ENCODE peak calls at places on chromosome X, in eight cellular contexts. N, H, B, U, Z, Q, Y and A are unnamed samples.
A peak's percentile ranks its signal among the peaks of the same experiment; 100 is the strongest.

GRCh38 chrX:42028113-42028512 is 104.8 kb upstream of the CASK start:
- DNase-seq in N (no peak), H (peak; percentile 23), B (no peak), U (peak; percentile 12), Z (no peak), Q (no peak), Y (peak; percentile 7), A (no peak)

GRCh38 chrX:94937491-94937890 is 1263.5 kb downstream of the FAM133A start:
- DNase-seq in N (no peak), H (no peak), B (no peak), U (no peak), Z (no peak), Q (no peak), Y (no peak), A (no peak)

GRCh38 chrX:150683536-150684146 is 9.6 kb upstream of the MTMR1 start:
- DNase-seq in N (no peak), H (no peak), B (no peak), U (no peak), Z (no peak), Q (no peak), Y (peak; percentile 66), A (no peak)

GRCh38 chrX:153900806-153901752 is 3.4 kb upstream of the AVPR2 start:
- DNase-seq in N (no peak), H (no peak), B (peak; percentile 32), U (peak; percentile 44), Z (peak; percentile 30), Q (peak; percentile 86), Y (peak; percentile 77), A (peak; percentile 19)

GRCh38 chrX:11406109-11406755 is 113.0 kb downstream of the AMELX start:
- DNase-seq in N (no peak), H (no peak), B (no peak), U (no peak), Z (no peak), Q (no peak), Y (no peak), A (no peak)

GRCh38 chrX:68409154-68409553 is 24.1 kb downstream of the OPHN1 start:
- DNase-seq in N (no peak), H (no peak), B (no peak), U (no peak), Z (no peak), Q (no peak), Y (no peak), A (no peak)

GRCh38 chrX:20913760-20914159 is 460.5 kb upstream of the CNKSR2 start:
- DNase-seq in N (no peak), H (no peak), B (no peak), U (peak; percentile 13), Z (no peak), Q (no peak), Y (no peak), A (no peak)

GRCh38 chrX:74419861-74420193 is 1.5 kb upstream of the SLC16A2 start:
- DNase-seq in N (no peak), H (no peak), B (no peak), U (peak; percentile 13), Z (no peak), Q (no peak), Y (no peak), A (peak; percentile 29)

GRCh38 chrX:70508296-70508911 is 63.8 kb downstream of the DLG3 start:
- DNase-seq in N (no peak), H (no peak), B (no peak), U (no peak), Z (no peak), Q (no peak), Y (peak; percentile 8), A (no peak)

GRCh38 chrX:99750721-99751120 is 659.4 kb downstream of the PCDH19 start:
- DNase-seq in N (no peak), H (no peak), B (no peak), U (no peak), Z (no peak), Q (no peak), Y (no peak), A (no peak)

GRCh38 chrX:56505866-56506265 is 57.6 kb upstream of the UBQLN2 start:
- DNase-seq in N (no peak), H (no peak), B (no peak), U (no peak), Z (no peak), Q (no peak), Y (no peak), A (no peak)

GRCh38 chrX:14420876-14421275 is 108.5 kb upstream of the GLRA2 start:
- DNase-seq in N (no peak), H (no peak), B (no peak), U (peak; percentile 57), Z (no peak), Q (no peak), Y (no peak), A (peak; percentile 23)

GRCh38 chrX:74421181-74422028 is at the start of gene SLC16A2:
- DNase-seq in N (peak; percentile 52), H (peak; percentile 62), B (peak; percentile 65), U (peak; percentile 63), Z (peak; percentile 52), Q (peak; percentile 93), Y (no peak), A (peak; percentile 88)

GRCh38 chrX:130108647-130109428 is 1.5 kb downstream of the ELF4 start:
- DNase-seq in N (no peak), H (no peak), B (no peak), U (no peak), Z (no peak), Q (no peak), Y (peak; percentile 66), A (no peak)

GRCh38 chrX:124229374-124229773 is 103.1 kb upstream of the TEX13D start:
- DNase-seq in N (no peak), H (no peak), B (no peak), U (no peak), Z (no peak), Q (no peak), Y (no peak), A (no peak)

GRCh38 chrX:121733514-121733913 is 686.1 kb downstream of the GLUD2 start:
- DNase-seq in N (no peak), H (no peak), B (no peak), U (no peak), Z (no peak), Q (no peak), Y (no peak), A (no peak)

GRCh38 chrX:11555759-11556158 is 110.0 kb downstream of the ARHGAP6 start:
- DNase-seq in N (no peak), H (no peak), B (no peak), U (no peak), Z (no peak), Q (no peak), Y (no peak), A (no peak)

GRCh38 chrX:119690921-119691716 is 1.8 kb downstream of the SEPTIN6 start:
- DNase-seq in N (no peak), H (no peak), B (no peak), U (peak; percentile 75), Z (no peak), Q (no peak), Y (peak; percentile 89), A (peak; percentile 75)

DNA sequence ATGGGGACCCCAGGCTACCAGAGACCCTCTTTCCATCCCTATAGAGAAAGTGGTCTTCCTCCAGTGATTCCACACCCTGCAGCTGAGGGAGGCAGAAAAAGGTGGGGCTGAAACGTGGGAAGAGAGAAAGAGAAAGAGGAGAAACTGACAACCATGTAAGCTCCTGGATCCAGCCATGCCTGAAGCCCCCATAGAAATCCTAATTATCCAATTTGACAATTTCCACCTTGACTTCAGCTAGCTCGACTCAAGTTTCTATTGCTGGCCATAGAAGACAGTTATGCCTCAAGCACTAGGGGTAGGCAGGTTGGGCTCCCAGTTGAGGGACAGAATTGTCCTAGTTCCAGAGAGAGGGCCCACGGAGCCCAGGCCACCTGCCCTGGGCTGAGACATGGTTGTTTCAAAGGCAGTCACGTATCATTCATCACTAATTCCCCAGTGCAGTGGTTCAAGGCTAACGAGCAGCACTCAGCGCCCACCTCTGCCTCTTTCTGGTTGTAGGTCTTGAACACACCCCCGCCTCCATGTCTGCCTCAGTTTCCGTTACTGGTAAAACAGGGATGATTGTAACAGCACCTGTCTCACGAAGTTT is 39.8 kb upstream of the ASMTL start:
- DNase-seq in N (no peak), H (no peak), B (no peak), U (no peak), Z (no peak), Q (peak; percentile 39), Y (no peak), A (no peak)
- TF ChIP-seq POLR2A in N (no peak), H (no peak), B (no peak), U (no peak), Z (no peak), Q (no peak), Y (no peak), A (no peak)

GRCh38 chrX:39897741-39898097 is 200.0 kb downstream of the BCOR start:
- DNase-seq in N (no peak), H (no peak), B (no peak), U (no peak), Z (no peak), Q (no peak), Y (no peak), A (no peak)

GRCh38 chrX:39899876-39900787 is 197.6 kb downstream of the BCOR start:
- DNase-seq in N (no peak), H (no peak), B (no peak), U (no peak), Z (no peak), Q (no peak), Y (no peak), A (no peak)

GRCh38 chrX:39898147-39898546 is 199.6 kb downstream of the BCOR start:
- DNase-seq in N (no peak), H (no peak), B (no peak), U (no peak), Z (no peak), Q (no peak), Y (no peak), A (no peak)

GRCh38 chrX:39900788-39901170 is 197.0 kb downstream of the BCOR start:
- DNase-seq in N (no peak), H (no peak), B (no peak), U (no peak), Z (no peak), Q (no peak), Y (no peak), A (no peak)

GRCh38 chrX:39899059-39899458 is 198.7 kb downstream of the BCOR start:
- DNase-seq in N (no peak), H (no peak), B (no peak), U (no peak), Z (no peak), Q (no peak), Y (no peak), A (no peak)
- H3K4me1 ChIP-seq in N (no peaks in the 10 kb centered on the region), H (peaks cover 27% of the 10 kb centered on the region), B (peaks cover 6% of the 10 kb centered on the region), U (peaks cover 6% of the 10 kb centered on the region), Z (peaks cover 29% of the 10 kb centered on the region), Q (peaks cover 15% of the 10 kb centered on the region), Y (peaks cover 10% of the 10 kb centered on the region), A (no peaks in the 10 kb centered on the region)

GRCh38 chrX:155070975-155071693 is at the start of the genes BRCC3, CMC4 and MTCP1:
- DNase-seq in N (peak; percentile 42), H (peak; percentile 82), B (peak; percentile 62), U (peak; percentile 82), Z (peak; percentile 85), Q (peak; percentile 89), Y (peak; percentile 90), A (peak; percentile 81)
- TF ChIP-seq POLR2A in N (peak; percentile 45), H (peak; percentile 73), B (peak; percentile 36), U (no peak), Z (no peak), Q (peak; percentile 38), Y (peak; percentile 87), A (peak; percentile 51)

DNA sequence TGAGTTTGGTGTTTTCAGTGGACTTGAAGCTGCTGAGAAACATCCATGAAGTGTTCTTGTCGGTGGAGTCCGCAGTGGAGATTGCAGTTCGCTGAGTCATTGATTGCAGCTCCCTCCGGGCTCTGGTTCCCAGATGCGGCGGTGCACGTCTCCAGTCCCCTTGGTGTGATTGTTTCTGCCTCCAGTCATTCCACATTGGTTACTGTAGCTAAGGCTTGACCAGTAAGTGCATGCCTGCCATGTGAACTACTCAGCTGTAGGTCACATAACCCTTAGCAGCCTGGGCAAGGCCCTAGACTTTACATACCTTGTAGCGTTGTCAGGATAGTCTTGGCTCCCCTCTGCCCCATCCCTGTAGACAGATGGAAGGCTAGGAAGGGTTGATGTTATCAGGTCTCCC is 53.8 kb upstream of the CLCN4 start:
- DNase-seq in N (no peak), H (peak; percentile 25), B (no peak), U (no peak), Z (no peak), Q (no peak), Y (no peak), A (no peak)
- H3K4me1 ChIP-seq in N (no peaks in the 10 kb centered on the region), H (peaks cover 26% of the 10 kb centered on the region), B (no peaks in the 10 kb centered on the region), U (peaks cover 8% of the 10 kb centered on the region), Z (peaks cover 30% of the 10 kb centered on the region), Q (peaks cover 51% of the 10 kb centered on the region), Y (no peaks in the 10 kb centered on the region), A (peaks cover 6% of the 10 kb centered on the region)